ENCODE peak calls at places on chromosomes 6 and 20, in seven cellular contexts. M is neuronal stem cell, X is mesendoderm, V is H9, S is H1, O is mesenchymal stem cell, R is trophoblast cell. U is an unnamed sample.
A peak's percentile ranks its signal among the peaks of the same experiment; 100 is the strongest.

GRCh38 chr6:108565893-108566292 is 5.2 kb downstream of the FOXO3 start:
- DNase-seq in M (no peak), X (no peak), V (no peak), S (no peak), O (peak; percentile 83), R (peak; percentile 59), U (peak; percentile 88)

GRCh38 chr6:16450285-16450684 is 211.9 kb downstream of the GMPR start:
- DNase-seq in M (no peak), X (no peak), V (no peak), S (no peak), O (peak; percentile 91), R (peak; percentile 51), U (peak; percentile 98)

GRCh38 chr6:43129434-43130194 is 41.5 kb upstream of the SRF start:
- DNase-seq in M (no peak), X (peak; percentile 71), V (no peak), S (no peak), O (peak; percentile 42), R (no peak), U (peak; percentile 35)

GRCh38 chr20:62548483-62548882 is 72.7 kb upstream of the GATA5 start:
- DNase-seq in M (no peak), X (no peak), V (no peak), S (no peak), O (no peak), R (no peak), U (no peak)

GRCh38 chr6:129946439-129947140 is 71.8 kb upstream of the L3MBTL3 start:
- DNase-seq in M (peak; percentile 8), X (peak; percentile 88), V (no peak), S (no peak), O (no peak), R (peak; percentile 36), U (no peak)

GRCh38 chr6:19268117-19268516 is 569.1 kb upstream of the ID4 start:
- DNase-seq in M (no peak), X (peak; percentile 10), V (no peak), S (no peak), O (no peak), R (no peak), U (no peak)

GRCh38 chr20:49990310-49990720 is 7.5 kb downstream of the SNAI1 start:
- DNase-seq in M (no peak), X (peak; percentile 81), V (no peak), S (no peak), O (peak; percentile 56), R (peak; percentile 27), U (no peak)

GRCh38 chr6:119330520-119330919 is 19.0 kb downstream of the MAN1A1 start:
- DNase-seq in M (no peak), X (no peak), V (no peak), S (no peak), O (no peak), R (no peak), U (no peak)

GRCh38 chr20:44422083-44422482 is 53.6 kb upstream of the TTPAL start:
- DNase-seq in M (no peak), X (no peak), V (no peak), S (no peak), O (no peak), R (no peak), U (peak; percentile 48)

GRCh38 chr6:163547287-163547686 is 132.8 kb downstream of the QKI start:
- DNase-seq in M (no peak), X (no peak), V (no peak), S (no peak), O (no peak), R (peak; percentile 73), U (no peak)

GRCh38 chr20:62485062-62485700 is 9.4 kb upstream of the GATA5 start:
- DNase-seq in M (no peak), X (peak; percentile 71), V (no peak), S (no peak), O (peak; percentile 37), R (no peak), U (peak; percentile 14)

GRCh38 chr20:50911716-50912115 is 19.5 kb downstream of the ADNP start:
- DNase-seq in M (no peak), X (no peak), V (no peak), S (no peak), O (no peak), R (no peak), U (peak; percentile 35)

GRCh38 chr6:12280458-12280857 is 9.7 kb upstream of the EDN1 start:
- DNase-seq in M (no peak), X (no peak), V (no peak), S (no peak), O (peak; percentile 53), R (peak; percentile 95), U (peak; percentile 59)

GRCh38 chr20:25217161-25218108 is 21.9 kb downstream of the ENTPD6 start:
- DNase-seq in M (no peak), X (no peak), V (no peak), S (no peak), O (no peak), R (no peak), U (no peak)

GRCh38 chr6:80543598-80544181 is 437.2 kb downstream of the BCKDHB start:
- DNase-seq in M (no peak), X (no peak), V (no peak), S (no peak), O (peak; percentile 81), R (no peak), U (peak; percentile 90)

GRCh38 chr6:6972456-6972855 is 135.3 kb upstream of the RREB1 start:
- DNase-seq in M (no peak), X (peak; percentile 48), V (no peak), S (no peak), O (peak; percentile 44), R (peak; percentile 88), U (peak; percentile 25)

GRCh38 chr6:135114355-135115145 is 59.9 kb upstream of the HBS1L start:
- DNase-seq in M (no peak), X (no peak), V (no peak), S (no peak), O (no peak), R (no peak), U (no peak)

GRCh38 chr20:39661833-39662232 is 699.7 kb downstream of the DHX35 start:
- DNase-seq in M (no peak), X (no peak), V (no peak), S (no peak), O (no peak), R (no peak), U (no peak)

GRCh38 chr6:144434308-144434990 is 149.3 kb downstream of the UTRN start:
- DNase-seq in M (no peak), X (peak; percentile 48), V (no peak), S (no peak), O (peak; percentile 81), R (peak; percentile 25), U (peak; percentile 88)

GRCh38 chr6:52363222-52363867 is 1.4 kb downstream of the PAQR8 start:
- DNase-seq in M (no peak), X (no peak), V (no peak), S (no peak), O (no peak), R (peak; percentile 56), U (peak; percentile 5)

GRCh38 chr6:84998223-84998622 is 233.8 kb upstream of the TBX18 start:
- DNase-seq in M (no peak), X (no peak), V (no peak), S (no peak), O (no peak), R (no peak), U (no peak)

GRCh38 chr20:46269372-46269771 is 38.9 kb downstream of the CDH22 start:
- DNase-seq in M (no peak), X (peak; percentile 31), V (no peak), S (no peak), O (no peak), R (no peak), U (no peak)

GRCh38 chr20:59667981-59668515 is 63.7 kb downstream of the PHACTR3 start:
- DNase-seq in M (no peak), X (no peak), V (no peak), S (no peak), O (no peak), R (no peak), U (no peak)
- H4K8ac ChIP-seq in M (no peak overlapping the region), X (no peak overlapping the region), V (no peak overlapping the region), S (no peak overlapping the region), O (no peak overlapping the region), R (no peak overlapping the region), U (no peak overlapping the region)

GRCh38 chr20:33399924-33400323 is 1.4 kb downstream of the CDK5RAP1 start:
- DNase-seq in M (no peak), X (no peak), V (no peak), S (no peak), O (no peak), R (no peak), U (no peak)

GRCh38 chr20:33401042-33401921 is at the start of gene CDK5RAP1:
- DNase-seq in M (peak; percentile 82), X (peak; percentile 94), V (peak; percentile 89), S (peak; percentile 59), O (peak; percentile 93), R (peak; percentile 94), U (peak; percentile 93)

GRCh38 chr20:33407251-33407650 is 5.9 kb upstream of the CDK5RAP1 start:
- DNase-seq in M (no peak), X (no peak), V (no peak), S (no peak), O (peak; percentile 32), R (no peak), U (peak; percentile 36)

GRCh38 chr20:33404281-33404680 is 3.0 kb upstream of the CDK5RAP1 start:
- DNase-seq in M (no peak), X (no peak), V (no peak), S (no peak), O (no peak), R (no peak), U (no peak)

DNA sequence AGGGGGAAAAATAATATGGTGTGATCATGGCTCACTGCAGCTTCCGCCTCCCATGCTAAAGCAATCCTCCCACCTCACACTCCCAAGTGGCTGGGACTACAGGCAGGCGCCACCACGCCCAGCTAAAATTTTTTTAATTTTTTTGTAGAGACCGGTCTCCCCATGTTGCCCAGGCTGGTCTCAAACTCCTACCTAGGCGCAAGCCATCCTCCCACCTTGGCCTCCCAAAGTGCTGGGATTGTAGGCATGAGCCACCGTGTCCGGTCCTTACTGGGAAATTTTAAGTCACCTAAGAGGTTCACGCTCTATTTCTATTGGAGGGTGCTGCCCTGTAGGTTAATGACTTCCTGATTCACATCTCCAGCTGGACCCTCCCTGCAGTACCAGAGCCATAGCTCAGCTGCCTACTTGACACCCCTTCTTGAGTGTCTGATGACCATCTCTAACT is 627 bp upstream of the CDK5RAP1 start:
- DNase-seq in M (no peak), X (no peak), V (no peak), S (no peak), O (no peak), R (no peak), U (no peak)
- H4K8ac ChIP-seq in M (no peak overlapping the region), X (no peak overlapping the region), V (no peak overlapping the region), S (no peak overlapping the region), O (peak overlapping the region; percentile 90), R (peak overlapping the region; percentile 75), U (peak overlapping the region; percentile 69)

DNA sequence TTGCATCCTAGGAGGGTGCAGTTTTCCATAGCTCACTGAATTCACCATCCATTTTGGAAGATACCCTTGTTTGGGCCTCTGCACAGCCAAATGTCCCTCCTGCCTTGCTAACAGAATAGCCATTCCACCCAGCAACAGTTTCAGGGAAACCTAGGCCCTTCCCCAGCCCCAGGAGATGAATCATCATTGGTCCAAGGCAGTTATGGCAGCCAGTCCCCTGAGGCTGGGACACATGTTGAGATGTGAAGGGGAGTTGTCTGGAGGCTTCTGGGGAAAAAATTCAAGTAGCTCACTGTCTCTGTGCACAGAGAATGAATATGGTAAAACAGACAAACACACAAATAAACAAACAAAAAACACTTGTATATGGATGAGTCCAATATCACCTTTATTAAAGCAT is 17.4 kb upstream of the SIRPB2 start:
- DNase-seq in M (no peak), X (no peak), V (no peak), S (no peak), O (no peak), R (no peak), U (no peak)
- H4K8ac ChIP-seq in M (no peak overlapping the region), X (no peak overlapping the region), V (no peak overlapping the region), S (no peak overlapping the region), O (no peak overlapping the region), R (no peak overlapping the region), U (no peak overlapping the region)

GRCh38 chr6:169158750-169159149 is 94.9 kb downstream of the THBS2 start:
- DNase-seq in M (no peak), X (peak; percentile 30), V (no peak), S (no peak), O (no peak), R (peak; percentile 23), U (peak; percentile 41)
- H4K8ac ChIP-seq in M (no peak overlapping the region), X (no peak overlapping the region), V (no peak overlapping the region), S (no peak overlapping the region), O (no peak overlapping the region), R (no peak overlapping the region), U (peak overlapping the region; percentile 89)